ENCODE peak calls at places on chromosome 21, in ten cellular contexts. One of them, this sample, is unnamed.
A peak's percentile ranks its signal among the peaks of the same experiment; 100 is the strongest.

GRCh38 chr21:34983680-34984086 is 65.4 kb downstream of the RUNX1 start:
- DNase-seq in HepG2: no peak
- DNase-seq in adrenal gland: peak; percentile 10
- DNase-seq in sigmoid colon: no peak
- DNase-seq in breast epithelium: no peak
- DNase-seq in ovary: no peak
- DNase-seq in neural progenitor cell: no peak
- DNase-seq in prostate gland: no peak
- DNase-seq in HCT116: no peak
- DNase-seq in CD8-positive, alpha-beta T cell: no peak
- DNase-seq in this sample: peak; percentile 63

GRCh38 chr21:42572906-42573495 is 59.3 kb downstream of the SLC37A1 start:
- DNase-seq in breast epithelium: peak; percentile 33
- DNase-seq in CD8-positive, alpha-beta T cell: no peak
- DNase-seq in neural progenitor cell: no peak
- DNase-seq in adrenal gland: no peak
- DNase-seq in ovary: no peak
- DNase-seq in sigmoid colon: peak; percentile 37
- DNase-seq in prostate gland: no peak
- DNase-seq in HepG2: no peak
- DNase-seq in HCT116: no peak
- DNase-seq in this sample: no peak

GRCh38 chr21:37670883-37671282 is 245.4 kb downstream of the KCNJ6 start:
- DNase-seq in HepG2: peak; percentile 6
- DNase-seq in sigmoid colon: no peak
- DNase-seq in breast epithelium: no peak
- DNase-seq in neural progenitor cell: no peak
- DNase-seq in ovary: no peak
- DNase-seq in prostate gland: no peak
- DNase-seq in CD8-positive, alpha-beta T cell: no peak
- DNase-seq in adrenal gland: no peak
- DNase-seq in HCT116: no peak
- DNase-seq in this sample: peak; percentile 72

GRCh38 chr21:26833460-26833939 is 11.7 kb downstream of the ADAMTS1 start:
- DNase-seq in HCT116: no peak
- DNase-seq in CD8-positive, alpha-beta T cell: no peak
- DNase-seq in neural progenitor cell: no peak
- DNase-seq in prostate gland: no peak
- DNase-seq in breast epithelium: no peak
- DNase-seq in ovary: peak; percentile 55
- DNase-seq in adrenal gland: no peak
- DNase-seq in HepG2: no peak
- DNase-seq in sigmoid colon: no peak
- DNase-seq in this sample: no peak

GRCh38 chr21:18041012-18041411 is 203.6 kb upstream of the CHODL start:
- DNase-seq in breast epithelium: no peak
- DNase-seq in neural progenitor cell: peak; percentile 73
- DNase-seq in adrenal gland: peak; percentile 8
- DNase-seq in HepG2: peak; percentile 45
- DNase-seq in HCT116: no peak
- DNase-seq in ovary: no peak
- DNase-seq in sigmoid colon: no peak
- DNase-seq in CD8-positive, alpha-beta T cell: no peak
- DNase-seq in prostate gland: no peak
- DNase-seq in this sample: peak; percentile 1

GRCh38 chr21:38293765-38294164 is 37.0 kb downstream of the KCNJ15 start:
- DNase-seq in breast epithelium: no peak
- DNase-seq in prostate gland: no peak
- DNase-seq in neural progenitor cell: no peak
- DNase-seq in sigmoid colon: no peak
- DNase-seq in CD8-positive, alpha-beta T cell: no peak
- DNase-seq in HepG2: peak; percentile 20
- DNase-seq in HCT116: no peak
- DNase-seq in adrenal gland: peak; percentile 74
- DNase-seq in ovary: no peak
- DNase-seq in this sample: no peak

GRCh38 chr21:27126140-27126539 is 159.3 kb upstream of the ADAMTS5 start:
- DNase-seq in HCT116: no peak
- DNase-seq in breast epithelium: no peak
- DNase-seq in ovary: no peak
- DNase-seq in prostate gland: no peak
- DNase-seq in HepG2: no peak
- DNase-seq in CD8-positive, alpha-beta T cell: no peak
- DNase-seq in neural progenitor cell: no peak
- DNase-seq in adrenal gland: no peak
- DNase-seq in sigmoid colon: no peak
- DNase-seq in this sample: no peak

GRCh38 chr21:38488640-38489282 is 9.5 kb downstream of the ERG start:
- DNase-seq in prostate gland: no peak
- DNase-seq in adrenal gland: peak; percentile 20
- DNase-seq in HepG2: no peak
- DNase-seq in breast epithelium: no peak
- DNase-seq in neural progenitor cell: no peak
- DNase-seq in sigmoid colon: no peak
- DNase-seq in ovary: no peak
- DNase-seq in HCT116: no peak
- DNase-seq in CD8-positive, alpha-beta T cell: no peak
- DNase-seq in this sample: peak; percentile 97

GRCh38 chr21:38027901-38028300 is 111.6 kb upstream of the KCNJ6 start:
- DNase-seq in CD8-positive, alpha-beta T cell: no peak
- DNase-seq in ovary: no peak
- DNase-seq in sigmoid colon: no peak
- DNase-seq in breast epithelium: no peak
- DNase-seq in adrenal gland: no peak
- DNase-seq in prostate gland: no peak
- DNase-seq in HCT116: no peak
- DNase-seq in HepG2: no peak
- DNase-seq in neural progenitor cell: no peak
- DNase-seq in this sample: peak; percentile 65

DNA sequence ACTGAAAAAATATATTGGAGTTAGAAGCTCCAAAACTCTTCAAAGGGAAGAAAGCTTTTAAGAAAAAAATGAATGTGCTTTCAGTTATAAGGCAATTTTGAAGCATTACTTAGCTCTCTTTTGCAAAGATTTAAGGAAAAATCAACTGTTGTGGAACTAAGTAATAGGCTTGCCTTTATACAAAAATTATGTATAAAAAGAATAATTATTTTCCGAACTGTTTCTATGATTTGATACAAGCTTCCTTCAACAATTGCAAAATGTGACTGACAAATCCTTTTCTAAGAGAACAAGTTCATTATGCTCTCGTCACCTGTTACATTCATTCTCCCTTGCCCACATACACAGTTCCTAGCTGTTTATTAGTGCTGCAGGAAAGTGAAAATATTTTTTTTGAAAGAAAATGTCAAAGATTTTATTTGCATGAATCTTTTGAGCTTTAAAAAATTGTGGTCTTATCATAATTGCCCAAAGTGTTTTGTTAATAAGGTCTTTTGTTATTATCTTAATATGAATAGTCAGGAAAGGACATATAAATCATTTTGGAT is 466.2 kb downstream of the USP25 start:
- DNase-seq in HCT116: no peak
- DNase-seq in CD8-positive, alpha-beta T cell: no peak
- DNase-seq in HepG2: no peak
- DNase-seq in adrenal gland: no peak
- DNase-seq in neural progenitor cell: no peak
- DNase-seq in sigmoid colon: no peak
- DNase-seq in ovary: no peak
- DNase-seq in prostate gland: no peak
- DNase-seq in breast epithelium: no peak
- DNase-seq in this sample: peak; percentile 35
- H3K4me3 ChIP-seq in HCT116: no peak overlapping the region
- H3K4me3 ChIP-seq in CD8-positive, alpha-beta T cell: no peak overlapping the region
- H3K4me3 ChIP-seq in HepG2: no peak overlapping the region
- H3K4me3 ChIP-seq in adrenal gland: no peak overlapping the region
- H3K4me3 ChIP-seq in neural progenitor cell: no peak overlapping the region
- H3K4me3 ChIP-seq in sigmoid colon: peak overlapping the region; percentile 15
- H3K4me3 ChIP-seq in ovary: peak overlapping the region; percentile 46
- H3K4me3 ChIP-seq in prostate gland: peak overlapping the region; percentile 24
- H3K4me3 ChIP-seq in breast epithelium: peak overlapping the region; percentile 46
- H3K4me3 ChIP-seq in this sample: peak overlapping the region; percentile 51

GRCh38 chr21:45615145-45615711 is 28.3 kb upstream of the PCBP3 start:
- DNase-seq in neural progenitor cell: no peak
- DNase-seq in breast epithelium: peak; percentile 31
- DNase-seq in ovary: no peak
- DNase-seq in CD8-positive, alpha-beta T cell: peak; percentile 89
- DNase-seq in HepG2: peak; percentile 23
- DNase-seq in prostate gland: no peak
- DNase-seq in HCT116: no peak
- DNase-seq in adrenal gland: no peak
- DNase-seq in sigmoid colon: peak; percentile 58
- DNase-seq in this sample: no peak
- TF ChIP-seq CTCF in neural progenitor cell: no peak
- TF ChIP-seq CTCF in breast epithelium: no peak
- TF ChIP-seq CTCF in ovary: no peak
- TF ChIP-seq CTCF in CD8-positive, alpha-beta T cell: peak; percentile 43
- TF ChIP-seq CTCF in HepG2: peak; percentile 49
- TF ChIP-seq CTCF in prostate gland: no peak
- TF ChIP-seq CTCF in HCT116: no peak
- TF ChIP-seq CTCF in adrenal gland: no peak
- TF ChIP-seq CTCF in sigmoid colon: no peak
- TF ChIP-seq CTCF in this sample: no peak

DNA sequence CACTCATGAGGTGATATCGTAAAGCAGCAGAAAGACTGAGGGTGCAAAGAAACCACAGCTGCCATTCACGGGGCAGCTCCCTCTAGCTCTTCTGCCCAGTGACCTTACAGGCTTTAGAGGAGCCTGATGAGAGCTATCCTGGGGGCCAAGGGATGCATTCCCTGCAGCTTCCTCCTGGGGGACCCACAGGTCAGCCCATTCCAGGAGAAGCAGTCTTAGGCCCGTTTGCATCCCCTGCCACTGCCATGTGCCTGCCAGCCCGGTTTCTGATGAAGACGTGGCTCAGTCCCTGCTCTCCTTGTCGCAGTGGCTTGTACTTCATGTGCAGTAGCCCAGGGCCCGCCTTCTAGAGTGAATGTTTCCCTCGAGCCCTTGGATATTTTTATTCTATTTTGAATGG is 22.8 kb downstream of the ATP5PO start:
- DNase-seq in prostate gland: no peak
- DNase-seq in HepG2: peak; percentile 41
- DNase-seq in ovary: no peak
- DNase-seq in HCT116: no peak
- DNase-seq in sigmoid colon: no peak
- DNase-seq in CD8-positive, alpha-beta T cell: no peak
- DNase-seq in breast epithelium: no peak
- DNase-seq in adrenal gland: no peak
- DNase-seq in neural progenitor cell: peak; percentile 65
- DNase-seq in this sample: no peak
- H3K27me3 ChIP-seq in prostate gland: no peaks in the 10 kb centered on the region
- H3K27me3 ChIP-seq in HepG2: no peaks in the 10 kb centered on the region
- H3K27me3 ChIP-seq in ovary: no peaks in the 10 kb centered on the region
- H3K27me3 ChIP-seq in HCT116: no peaks in the 10 kb centered on the region
- H3K27me3 ChIP-seq in sigmoid colon: no peaks in the 10 kb centered on the region
- H3K27me3 ChIP-seq in CD8-positive, alpha-beta T cell: no peaks in the 10 kb centered on the region
- H3K27me3 ChIP-seq in breast epithelium: no peaks in the 10 kb centered on the region
- H3K27me3 ChIP-seq in adrenal gland: no peaks in the 10 kb centered on the region
- H3K27me3 ChIP-seq in neural progenitor cell: no peaks in the 10 kb centered on the region
- H3K27me3 ChIP-seq in this sample: no peaks in the 10 kb centered on the region

GRCh38 chr21:29939859-29940245 is at the start of gene GRIK1:
- DNase-seq in sigmoid colon: no peak
- DNase-seq in HCT116: no peak
- DNase-seq in adrenal gland: no peak
- DNase-seq in CD8-positive, alpha-beta T cell: no peak
- DNase-seq in breast epithelium: no peak
- DNase-seq in prostate gland: peak; percentile 5
- DNase-seq in HepG2: no peak
- DNase-seq in neural progenitor cell: peak; percentile 60
- DNase-seq in ovary: no peak
- DNase-seq in this sample: peak; percentile 1
- H3K4me3 ChIP-seq in sigmoid colon: no peak within 1 kb of the TSS
- H3K4me3 ChIP-seq in HCT116: no peak within 1 kb of the TSS
- H3K4me3 ChIP-seq in adrenal gland: no peak within 1 kb of the TSS
- H3K4me3 ChIP-seq in CD8-positive, alpha-beta T cell: no peak within 1 kb of the TSS
- H3K4me3 ChIP-seq in breast epithelium: peak within 1 kb of the TSS; percentile 60
- H3K4me3 ChIP-seq in prostate gland: peak within 1 kb of the TSS; percentile 17
- H3K4me3 ChIP-seq in HepG2: no peak within 1 kb of the TSS
- H3K4me3 ChIP-seq in neural progenitor cell: peak within 1 kb of the TSS; percentile 65
- H3K4me3 ChIP-seq in ovary: no peak within 1 kb of the TSS
- H3K4me3 ChIP-seq in this sample: peak within 1 kb of the TSS; percentile 11

GRCh38 chr21:23020969-23021368 is 2022.8 kb downstream of the NCAM2 start:
- DNase-seq in sigmoid colon: no peak
- DNase-seq in neural progenitor cell: no peak
- DNase-seq in HCT116: no peak
- DNase-seq in prostate gland: no peak
- DNase-seq in HepG2: no peak
- DNase-seq in CD8-positive, alpha-beta T cell: no peak
- DNase-seq in ovary: no peak
- DNase-seq in breast epithelium: no peak
- DNase-seq in adrenal gland: no peak
- DNase-seq in this sample: no peak
- TF ChIP-seq CTCF in sigmoid colon: no peak
- TF ChIP-seq CTCF in neural progenitor cell: no peak
- TF ChIP-seq CTCF in HCT116: no peak
- TF ChIP-seq CTCF in prostate gland: no peak
- TF ChIP-seq CTCF in HepG2: no peak
- TF ChIP-seq CTCF in CD8-positive, alpha-beta T cell: no peak
- TF ChIP-seq CTCF in ovary: no peak
- TF ChIP-seq CTCF in breast epithelium: no peak
- TF ChIP-seq CTCF in adrenal gland: no peak
- TF ChIP-seq CTCF in this sample: no peak

DNA sequence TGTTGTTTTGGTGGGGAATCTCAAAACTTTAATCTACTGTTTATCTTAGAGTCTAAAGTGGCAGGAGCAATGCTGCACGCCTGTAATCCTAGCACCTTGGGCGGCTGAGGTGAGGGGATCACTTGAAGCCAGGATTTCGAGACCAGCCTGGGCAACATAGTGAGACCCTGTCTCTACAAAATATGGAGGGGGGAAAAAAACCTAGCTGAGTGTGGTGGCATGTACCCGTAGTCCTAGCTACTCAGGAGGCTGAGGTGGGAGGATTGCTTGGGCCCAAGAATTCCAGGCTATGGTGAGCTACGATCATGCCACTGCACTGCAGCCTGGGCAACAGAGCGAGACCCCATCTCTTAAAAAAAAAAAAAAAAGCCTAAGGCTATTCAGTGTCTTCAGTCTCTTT is 38.1 kb downstream of the POFUT2 start:
- DNase-seq in HepG2: no peak
- DNase-seq in HCT116: no peak
- DNase-seq in adrenal gland: no peak
- DNase-seq in ovary: no peak
- DNase-seq in sigmoid colon: no peak
- DNase-seq in breast epithelium: no peak
- DNase-seq in neural progenitor cell: no peak
- DNase-seq in prostate gland: no peak
- DNase-seq in CD8-positive, alpha-beta T cell: no peak
- DNase-seq in this sample: no peak
- H3K27me3 ChIP-seq in HepG2: peaks cover 8% of the 10 kb centered on the region
- H3K27me3 ChIP-seq in HCT116: no peaks in the 10 kb centered on the region
- H3K27me3 ChIP-seq in adrenal gland: no peaks in the 10 kb centered on the region
- H3K27me3 ChIP-seq in ovary: no peaks in the 10 kb centered on the region
- H3K27me3 ChIP-seq in sigmoid colon: no peaks in the 10 kb centered on the region
- H3K27me3 ChIP-seq in breast epithelium: no peaks in the 10 kb centered on the region
- H3K27me3 ChIP-seq in neural progenitor cell: peaks cover 7% of the 10 kb centered on the region
- H3K27me3 ChIP-seq in prostate gland: peaks cover 3% of the 10 kb centered on the region
- H3K27me3 ChIP-seq in CD8-positive, alpha-beta T cell: no peaks in the 10 kb centered on the region
- H3K27me3 ChIP-seq in this sample: peaks cover 3% of the 10 kb centered on the region

GRCh38 chr21:25552856-25553255 is 54.4 kb downstream of the MRPL39 start:
- DNase-seq in HepG2: peak; percentile 42
- DNase-seq in CD8-positive, alpha-beta T cell: no peak
- DNase-seq in adrenal gland: no peak
- DNase-seq in prostate gland: no peak
- DNase-seq in neural progenitor cell: no peak
- DNase-seq in sigmoid colon: no peak
- DNase-seq in ovary: no peak
- DNase-seq in HCT116: no peak
- DNase-seq in breast epithelium: no peak
- DNase-seq in this sample: no peak
- H3K4me3 ChIP-seq in HepG2: no peak overlapping the region
- H3K4me3 ChIP-seq in CD8-positive, alpha-beta T cell: no peak overlapping the region
- H3K4me3 ChIP-seq in adrenal gland: no peak overlapping the region
- H3K4me3 ChIP-seq in prostate gland: no peak overlapping the region
- H3K4me3 ChIP-seq in neural progenitor cell: no peak overlapping the region
- H3K4me3 ChIP-seq in sigmoid colon: no peak overlapping the region
- H3K4me3 ChIP-seq in ovary: no peak overlapping the region
- H3K4me3 ChIP-seq in HCT116: no peak overlapping the region
- H3K4me3 ChIP-seq in breast epithelium: no peak overlapping the region
- H3K4me3 ChIP-seq in this sample: no peak overlapping the region